ENCODE peak calls at places on chromosome 22, in four cellular contexts. C is testis, B is brain microvascular endothelial cell, H is fibroblast of mammary gland. W is an unnamed sample.

GRCh38 chr22:39128508-39128907 is 24.0 kb downstream of the CBX7 start:
- DNase-seq in C (no peak), B (no peak), H (no peak), W (no peak)

GRCh38 chr22:23383491-23384450 is 196.3 kb downstream of the IGLL1 start:
- DNase-seq in H (no peak), B (no peak), C (peak; percentile 79), W (peak; percentile 69)

GRCh38 chr22:17267661-17268330 is 48.6 kb upstream of the ADA2 start:
- DNase-seq in B (no peak), C (no peak), H (no peak), W (no peak)

GRCh38 chr22:46336119-46337078 is 885 bp downstream of the TRMU start:
- DNase-seq in C (peak; percentile 35), B (no peak), H (no peak), W (no peak)

GRCh38 chr22:41526802-41527799 is 17.2 kb downstream of the POLR3H start:
- DNase-seq in C (peak; percentile 47), B (no peak), H (peak; percentile 47), W (peak; percentile 62)

GRCh38 chr22:46661221-46661851 is 41.1 kb downstream of the GRAMD4 start:
- DNase-seq in C (no peak), H (peak; percentile 79), B (peak; percentile 66), W (no peak)

GRCh38 chr22:46905415-46905814 is 143.0 kb downstream of the TBC1D22A start:
- DNase-seq in C (no peak), H (no peak), B (no peak), W (no peak)

GRCh38 chr22:46017166-46017565 is 40.2 kb upstream of the WNT7B start:
- DNase-seq in H (no peak), C (no peak), B (no peak), W (no peak)

GRCh38 chr22:48918585-48919186 is 909.0 kb downstream of the BRD1 start:
- DNase-seq in B (no peak), C (no peak), H (no peak), W (no peak)

GRCh38 chr22:28053871-28054621 is 135.0 kb upstream of the PITPNB start:
- DNase-seq in H (peak; percentile 53), B (no peak), C (no peak), W (no peak)

GRCh38 chr22:27598792-27599191 is 202.8 kb downstream of the MN1 start:
- DNase-seq in H (no peak), B (no peak), C (no peak), W (no peak)

GRCh38 chr22:45217806-45218205 is 22.9 kb downstream of the KIAA0930 start:
- DNase-seq in B (no peak), C (no peak), H (no peak), W (peak; percentile 9)

GRCh38 chr22:29359469-29359868 is 28.9 kb downstream of the AP1B1 start:
- DNase-seq in H (peak; percentile 55), B (peak; percentile 53), C (peak; percentile 77), W (peak; percentile 86)

GRCh38 chr22:45211435-45211834 is 29.3 kb downstream of the KIAA0930 start:
- DNase-seq in B (no peak), C (no peak), H (peak; percentile 84), W (no peak)

GRCh38 chr22:36486619-36487384 is 5.4 kb upstream of the TXN2 start:
- DNase-seq in C (peak; percentile 65), B (peak; percentile 57), H (peak; percentile 67), W (peak; percentile 72)

GRCh38 chr22:32706149-32706548 is 95.4 kb upstream of the TIMP3 start:
- DNase-seq in C (no peak), B (no peak), H (peak; percentile 35), W (no peak)

GRCh38 chr22:41516462-41516861 is 27.8 kb downstream of the POLR3H start:
- DNase-seq in H (no peak), B (no peak), C (no peak), W (no peak)

GRCh38 chr22:19970479-19971275 is 29.1 kb upstream of the TXNRD2 start:
- DNase-seq in H (peak; percentile 55), B (peak; percentile 30), C (peak; percentile 56), W (peak; percentile 80)

GRCh38 chr22:28299760-28300159 is 379.9 kb downstream of the TTC28 start:
- DNase-seq in C (peak; percentile 30), H (peak; percentile 25), B (no peak), W (no peak)

GRCh38 chr22:23285734-23286133 is 105.4 kb downstream of the BCR start:
- DNase-seq in B (peak; percentile 60), H (no peak), C (no peak), W (no peak)

GRCh38 chr22:21816787-21817496 is 50.5 kb downstream of the MAPK1 start:
- DNase-seq in C (no peak), B (peak; percentile 80), H (peak; percentile 94), W (no peak)

GRCh38 chr22:23831261-23831660 is 7.5 kb downstream of the DERL3 start:
- DNase-seq in C (no peak), B (no peak), H (no peak), W (no peak)

GRCh38 chr22:44752285-44753188 is at the start of gene ARHGAP8:
- DNase-seq in B (no peak), H (no peak), C (no peak), W (no peak)

GRCh38 chr22:47056776-47057470 is 294.5 kb downstream of the TBC1D22A start:
- DNase-seq in H (no peak), B (no peak), C (no peak), W (no peak)

GRCh38 chr22:39170825-39171622 is 18.5 kb upstream of the CBX7 start:
- DNase-seq in H (peak; percentile 55), C (peak; percentile 87), B (peak; percentile 51), W (peak; percentile 87)

GRCh38 chr22:22882033-22882717 is 5.4 kb upstream of the IGLL5 start:
- DNase-seq in C (no peak), H (no peak), B (no peak), W (no peak)

GRCh38 chr22:20298803-20299735 is 20.8 kb downstream of the DGCR6L start:
- DNase-seq in H (peak; percentile 64), B (peak; percentile 35), C (peak; percentile 93), W (peak; percentile 94)

GRCh38 chr22:48099251-48099650 is 1336.8 kb downstream of the TBC1D22A start:
- DNase-seq in C (no peak), H (no peak), B (no peak), W (no peak)

GRCh38 chr22:24938741-24939341 is 7.7 kb downstream of the LHFPL7 start:
- DNase-seq in H (peak; percentile 39), C (peak; percentile 23), B (no peak), W (peak; percentile 50)

GRCh38 chr22:21755855-21756284 is 20.3 kb upstream of the YPEL1 start:
- DNase-seq in C (no peak), B (peak; percentile 92), H (peak; percentile 92), W (no peak)

GRCh38 chr22:48758021-48758561 is 1069.6 kb downstream of the BRD1 start:
- DNase-seq in B (no peak), C (peak; percentile 6), H (no peak), W (no peak)

GRCh38 chr22:20998411-20999336 is 3.2 kb downstream of the THAP7 start:
- DNase-seq in B (no peak), C (no peak), H (peak; percentile 51), W (no peak)

GRCh38 chr22:35766654-35767580 is 49.2 kb downstream of the APOL5 start:
- DNase-seq in C (no peak), B (no peak), H (peak; percentile 59), W (no peak)

GRCh38 chr22:24728790-24729637 is 45.5 kb downstream of the PIWIL3 start:
- DNase-seq in B (peak; percentile 70), H (peak; percentile 7), C (peak; percentile 81), W (peak; percentile 68)

GRCh38 chr22:37905534-37906363 is at the start of gene MICALL1:
- DNase-seq in C (peak; percentile 69), H (peak; percentile 75), B (peak; percentile 37), W (peak; percentile 84)
- TF ChIP-seq CTCF in C (peak; percentile 31), H (no peak), B (no peak), W (no peak)

DNA sequence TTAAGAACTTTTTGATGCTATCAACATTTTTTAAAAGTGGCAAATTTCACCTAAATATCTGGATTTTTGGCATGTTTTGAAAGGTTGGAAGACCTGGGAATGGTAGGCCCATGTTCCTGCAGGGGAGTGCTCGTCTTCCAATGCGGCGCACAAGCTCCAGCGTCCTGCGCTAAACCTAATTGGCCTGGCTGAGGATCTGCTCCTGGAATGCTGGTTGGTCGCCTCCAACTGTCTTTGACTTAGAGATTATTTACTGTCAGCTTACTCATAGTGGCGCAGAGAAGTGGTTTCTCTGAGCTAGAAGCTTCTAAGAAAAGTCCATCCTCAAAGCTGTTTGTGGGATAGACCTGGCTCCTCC is 615 bp upstream of the LIMK2 start:
- DNase-seq in B (no peak), H (peak; percentile 14), C (no peak), W (no peak)
- H3K4me3 ChIP-seq in B (peak overlapping the region; percentile 35), H (peak overlapping the region; percentile 29), C (peak overlapping the region; percentile 95), W (peak overlapping the region; percentile 89)

GRCh38 chr22:50733521-50734342 is 4.3 kb upstream of the ACR start:
- DNase-seq in H (peak; percentile 51), B (no peak), C (peak; percentile 14), W (peak; percentile 51)
- TF ChIP-seq CTCF in H (no peak), B (no peak), C (no peak), W (peak; percentile 21)

DNA sequence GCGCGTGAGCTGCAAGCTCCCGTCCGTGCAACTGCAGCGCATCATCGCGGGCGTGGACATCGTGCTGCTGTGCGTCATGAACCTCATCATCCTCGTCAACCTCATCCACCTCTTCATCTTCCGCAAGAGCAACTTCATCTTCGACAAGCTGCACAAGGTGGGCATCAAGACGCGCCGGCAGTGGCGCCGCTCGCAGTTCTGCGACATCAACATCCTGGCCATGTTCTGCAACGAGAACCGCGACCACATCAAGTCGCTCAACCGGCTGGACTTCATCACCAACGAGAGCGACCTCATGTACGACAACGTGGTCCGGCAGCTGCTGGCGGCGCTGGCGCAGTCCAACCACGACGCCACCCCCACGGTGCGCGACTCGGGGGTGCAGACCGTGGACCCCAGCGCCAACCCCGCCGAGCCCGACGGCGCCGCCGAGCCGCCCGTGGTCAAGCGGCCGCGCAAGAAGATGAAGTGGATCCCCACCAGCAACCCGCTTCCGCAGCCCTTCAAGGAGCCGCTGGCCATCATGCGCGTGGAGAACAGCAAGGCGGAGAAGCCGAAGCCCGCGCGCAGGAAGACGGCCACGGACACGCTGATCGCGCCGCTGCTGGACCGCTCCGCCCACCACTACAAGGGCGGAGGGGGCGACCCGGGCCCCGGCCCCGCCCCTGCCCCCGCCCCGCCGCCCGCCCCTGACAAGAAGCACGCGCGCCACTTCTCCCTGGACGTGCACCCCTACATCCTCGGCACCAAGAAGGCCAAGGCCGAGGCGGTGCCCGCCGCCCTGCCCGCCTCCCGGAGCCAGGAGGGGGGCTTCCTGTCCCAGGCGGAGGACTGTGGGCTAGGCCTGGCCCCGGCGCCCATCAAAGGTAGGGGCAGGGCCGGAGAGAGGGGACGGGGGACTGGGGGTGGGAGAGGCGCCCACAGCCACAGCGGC is 7.3 kb downstream of the PANX2 start:
- DNase-seq in H (no peak), B (no peak), C (no peak), W (no peak)
- H3K4me3 ChIP-seq in H (no peak overlapping the region), B (no peak overlapping the region), C (peak overlapping the region; percentile 38), W (no peak overlapping the region)

GRCh38 chr22:26170795-26171194 is 1.5 kb downstream of the SEZ6L start:
- DNase-seq in H (no peak), B (no peak), C (peak; percentile 24), W (peak; percentile 26)

GRCh38 chr22:26170112-26170492 is 840 bp downstream of the SEZ6L start:
- DNase-seq in H (no peak), B (no peak), C (no peak), W (peak; percentile 25)

GRCh38 chr22:26172389-26172990 is 3.2 kb downstream of the SEZ6L start:
- DNase-seq in H (peak; percentile 13), C (peak; percentile 52), B (peak; percentile 20), W (peak; percentile 78)

GRCh38 chr22:26169312-26170111 is at the start of gene SEZ6L:
- DNase-seq in B (no peak), H (no peak), C (peak; percentile 23), W (peak; percentile 84)

GRCh38 chr22:26174280-26174679 is 5.0 kb downstream of the SEZ6L start:
- DNase-seq in H (no peak), C (peak; percentile 20), B (no peak), W (peak; percentile 59)
- TF ChIP-seq CTCF in H (no peak), C (no peak), B (peak; percentile 18), W (peak; percentile 65)

GRCh38 chr22:43618517-43618916 is 193.6 kb downstream of the EFCAB6 start:
- DNase-seq in H (no peak), B (no peak), C (no peak), W (no peak)
- H3K4me3 ChIP-seq in H (no peak overlapping the region), B (no peak overlapping the region), C (no peak overlapping the region), W (no peak overlapping the region)

W was measured in BE2C.